ENCODE peak calls at places on chromosomes 5 and 9, in four cellular contexts. C, R, N and G are unnamed samples.

GRCh38 chr5:116360008-116360853 is 214.4 kb downstream of the SEMA6A start:
- DNase-seq in C (no peak), R (no peak), N (no peak), G (no peak)

GRCh38 chr5:176364765-176365662 is at the start of gene ARL10:
- DNase-seq in C (no peak), R (no peak), N (no peak), G (no peak)

GRCh38 chr5:94613583-94613982 is 4.8 kb downstream of the KIAA0825 start:
- DNase-seq in C (peak), R (peak), N (no peak), G (peak)

GRCh38 chr5:135600971-135601381 is 22.2 kb upstream of the CXCL14 start:
- DNase-seq in C (no peak), R (peak), N (no peak), G (no peak)

GRCh38 chr9:127360205-127360604 is 36.8 kb upstream of the SLC2A8 start:
- DNase-seq in C (no peak), R (peak), N (no peak), G (no peak)

GRCh38 chr5:106843812-106844416 is 826.8 kb downstream of the EFNA5 start:
- DNase-seq in C (peak), R (no peak), N (no peak), G (no peak)

GRCh38 chr5:130871346-130872086 is 293.5 kb downstream of the HINT1 start:
- DNase-seq in C (peak), R (peak), N (no peak), G (peak)

GRCh38 chr5:115398726-115399125 is 102.3 kb upstream of the CCDC112 start:
- DNase-seq in C (no peak), R (no peak), N (no peak), G (no peak)

GRCh38 chr5:170520319-170520718 is 16.5 kb downstream of the KCNIP1 start:
- DNase-seq in C (no peak), R (no peak), N (no peak), G (no peak)

GRCh38 chr9:91914404-91914803 is 35.6 kb downstream of the ROR2 start:
- DNase-seq in C (no peak), R (no peak), N (no peak), G (no peak)

GRCh38 chr9:107480386-107480789 is 9.2 kb downstream of the KLF4 start:
- DNase-seq in C (peak), R (peak), N (no peak), G (no peak)

GRCh38 chr5:88847410-88847809 is 35.6 kb downstream of the MEF2C start:
- DNase-seq in C (no peak), R (no peak), N (no peak), G (no peak)

GRCh38 chr9:69527454-69527853 is 144.7 kb downstream of the APBA1 start:
- DNase-seq in C (no peak), R (no peak), N (no peak), G (peak)

GRCh38 chr5:116137544-116138378 is 52.9 kb downstream of the COMMD10 start:
- DNase-seq in C (peak), R (peak), N (peak), G (peak)

GRCh38 chr5:79133121-79133656 is 21.6 kb downstream of the BHMT start:
- DNase-seq in C (peak), R (peak), N (no peak), G (peak)

GRCh38 chr5:125190232-125191051 is 444.0 kb upstream of the ZNF608 start:
- DNase-seq in C (no peak), R (no peak), N (no peak), G (no peak)

GRCh38 chr5:71778678-71779276 is 59.7 kb downstream of the CARTPT start:
- DNase-seq in C (peak), R (no peak), N (no peak), G (peak)

GRCh38 chr5:50808406-50808805 is 142.0 kb downstream of the PARP8 start:
- DNase-seq in C (no peak), R (no peak), N (no peak), G (no peak)

DNA sequence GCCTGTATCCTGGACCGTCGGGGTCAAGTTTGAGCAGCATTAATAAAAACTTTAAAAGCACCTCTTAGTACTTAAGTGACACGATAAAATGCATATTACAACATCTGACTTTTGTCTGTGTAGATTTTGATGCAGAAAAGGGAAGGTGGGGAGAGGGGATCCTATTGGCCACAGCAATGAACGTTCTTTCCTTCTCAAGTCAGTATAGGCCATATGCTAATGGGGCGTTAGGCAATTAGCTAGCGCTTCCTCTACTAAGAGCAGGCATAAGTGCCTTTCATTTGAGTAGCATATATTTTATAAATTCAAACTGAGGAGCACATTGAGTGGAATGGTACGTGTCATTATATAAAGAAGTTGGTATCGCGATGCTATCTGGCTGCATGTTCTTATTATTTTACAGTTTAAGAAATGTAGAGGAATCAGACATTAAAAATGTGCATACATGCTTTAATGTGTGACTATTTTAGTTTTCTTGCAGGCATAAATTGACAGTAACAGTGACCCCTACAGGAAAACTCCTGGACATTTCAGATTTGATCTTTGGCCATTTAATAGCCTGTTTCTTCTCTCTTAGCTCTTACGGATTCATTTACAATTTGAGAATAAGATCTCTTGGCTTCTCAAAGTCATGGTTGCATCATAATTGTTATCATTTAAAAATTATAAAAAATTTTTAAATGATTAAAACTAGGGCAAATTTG is 1.1 kb upstream of the GNA14 start:
- DNase-seq in C (peak), R (peak), N (no peak), G (peak)
- TF ChIP-seq RAD21 in C (peak), R (no peak), N (no peak), G (no peak)

GRCh38 chr9:122005597-122005996 is 87.5 kb downstream of the TTLL11 start:
- DNase-seq in C (peak), R (peak), N (no peak), G (no peak)
- TF ChIP-seq CHD4 in C (no peak), R (no peak), N (no peak), G (no peak)

GRCh38 chr5:148864113-148864841 is 37.9 kb downstream of the ADRB2 start:
- DNase-seq in C (no peak), R (no peak), N (no peak), G (no peak)
- H3K4me2 ChIP-seq in C (no peak), R (no peak), N (no peak), G (no peak)

DNA sequence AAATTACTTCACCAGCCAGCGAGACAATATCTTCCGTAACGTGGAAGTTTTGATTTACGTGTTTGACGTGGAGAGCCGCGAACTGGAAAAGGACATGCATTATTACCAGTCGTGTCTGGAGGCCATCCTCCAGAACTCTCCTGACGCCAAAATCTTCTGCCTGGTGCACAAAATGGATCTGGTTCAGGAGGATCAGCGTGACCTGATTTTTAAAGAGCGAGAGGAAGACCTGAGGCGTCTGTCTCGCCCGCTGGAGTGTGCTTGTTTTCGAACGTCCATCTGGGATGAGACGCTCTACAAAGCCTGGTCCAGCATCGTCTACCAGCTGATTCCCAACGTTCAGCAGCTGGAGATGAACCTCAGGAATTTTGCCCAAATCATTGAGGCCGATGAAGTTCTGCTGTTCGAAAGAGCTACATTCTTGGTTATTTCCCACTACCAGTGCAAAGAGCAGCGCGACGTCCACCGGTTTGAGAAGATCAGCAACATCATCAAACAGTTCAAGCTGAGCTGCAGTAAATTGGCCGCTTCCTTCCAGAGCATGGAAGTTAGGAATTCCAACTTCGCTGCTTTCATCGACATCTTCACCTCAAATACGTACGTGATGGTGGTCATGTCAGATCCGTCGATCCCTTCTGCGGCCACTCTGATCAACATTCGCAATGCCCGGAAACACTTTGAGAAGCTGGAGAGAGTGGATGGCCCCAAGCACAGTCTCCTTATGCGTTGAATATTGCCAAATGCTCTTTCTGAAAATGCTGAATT is 827 bp downstream of the RRAGA start:
- DNase-seq in C (no peak), R (peak), N (no peak), G (no peak)
- TF ChIP-seq RAD21 in C (no peak), R (no peak), N (no peak), G (no peak)

DNA sequence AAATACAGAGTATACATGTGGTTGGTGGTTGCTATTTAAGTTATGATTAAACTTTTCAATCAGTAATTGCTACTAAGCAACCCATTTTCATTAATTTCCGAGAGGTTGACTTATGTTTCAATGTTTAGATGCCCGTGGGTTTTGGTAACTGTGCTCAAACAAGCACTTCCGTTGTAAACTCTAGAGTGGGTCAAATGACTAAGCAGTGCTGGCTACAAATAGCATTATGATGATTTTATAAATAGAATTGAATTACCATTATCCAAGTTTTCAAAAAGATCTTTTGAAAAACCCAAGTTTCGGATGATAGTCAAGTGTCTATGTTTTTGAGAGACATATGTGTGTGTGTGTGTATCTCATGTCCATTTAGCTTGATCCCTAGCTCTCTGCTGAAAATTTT is 2369.4 kb upstream of the ACO1 start:
- DNase-seq in C (no peak), R (no peak), N (no peak), G (no peak)
- TF ChIP-seq CHD4 in C (no peak), R (no peak), N (no peak), G (no peak)

DNA sequence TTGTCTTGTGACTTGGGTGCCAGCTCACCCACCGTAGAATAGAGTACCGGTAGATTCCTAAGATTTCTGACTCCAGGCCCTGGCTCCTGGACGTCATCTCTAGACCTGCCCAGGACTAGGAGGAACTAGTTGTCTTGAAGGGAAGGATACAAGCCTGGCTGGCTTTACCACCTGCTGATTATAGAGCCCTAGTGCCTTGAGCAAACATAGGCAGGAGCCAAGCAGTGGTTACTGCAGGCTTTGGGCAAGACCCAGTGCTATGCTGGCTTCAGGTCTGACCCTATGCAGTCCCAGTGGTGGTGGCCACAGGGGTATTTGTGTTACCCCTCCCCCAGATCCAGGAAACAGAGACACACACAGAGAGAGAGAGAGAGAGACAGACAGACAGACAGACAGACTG is 606.2 kb downstream of the PDE4D start:
- DNase-seq in C (peak), R (no peak), N (no peak), G (no peak)
- H3K4me2 ChIP-seq in C (peak), R (no peak), N (no peak), G (no peak)

DNA sequence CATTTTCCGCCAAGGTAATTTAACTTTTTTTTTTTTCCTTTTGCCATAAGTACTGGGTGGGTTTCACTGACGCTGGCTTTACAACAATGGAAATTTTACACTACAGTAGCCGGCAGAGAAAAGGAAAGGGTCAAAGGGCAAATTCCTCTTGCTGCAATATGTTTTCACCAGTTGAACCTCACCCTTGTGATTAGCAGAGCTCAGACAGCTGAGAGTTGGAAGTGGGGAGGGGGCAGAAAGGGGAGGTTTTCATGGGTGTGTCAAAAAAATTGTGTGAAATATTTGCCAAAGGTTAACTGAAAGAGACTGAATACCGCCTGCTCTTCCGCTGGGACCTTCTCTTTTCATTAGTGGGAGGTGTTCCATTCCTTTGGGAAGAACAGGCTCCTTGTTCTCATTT is 296.9 kb downstream of the ADAMTS6 start:
- DNase-seq in C (no peak), R (no peak), N (no peak), G (peak)
- TF ChIP-seq RAD21 in C (no peak), R (no peak), N (no peak), G (no peak)

DNA sequence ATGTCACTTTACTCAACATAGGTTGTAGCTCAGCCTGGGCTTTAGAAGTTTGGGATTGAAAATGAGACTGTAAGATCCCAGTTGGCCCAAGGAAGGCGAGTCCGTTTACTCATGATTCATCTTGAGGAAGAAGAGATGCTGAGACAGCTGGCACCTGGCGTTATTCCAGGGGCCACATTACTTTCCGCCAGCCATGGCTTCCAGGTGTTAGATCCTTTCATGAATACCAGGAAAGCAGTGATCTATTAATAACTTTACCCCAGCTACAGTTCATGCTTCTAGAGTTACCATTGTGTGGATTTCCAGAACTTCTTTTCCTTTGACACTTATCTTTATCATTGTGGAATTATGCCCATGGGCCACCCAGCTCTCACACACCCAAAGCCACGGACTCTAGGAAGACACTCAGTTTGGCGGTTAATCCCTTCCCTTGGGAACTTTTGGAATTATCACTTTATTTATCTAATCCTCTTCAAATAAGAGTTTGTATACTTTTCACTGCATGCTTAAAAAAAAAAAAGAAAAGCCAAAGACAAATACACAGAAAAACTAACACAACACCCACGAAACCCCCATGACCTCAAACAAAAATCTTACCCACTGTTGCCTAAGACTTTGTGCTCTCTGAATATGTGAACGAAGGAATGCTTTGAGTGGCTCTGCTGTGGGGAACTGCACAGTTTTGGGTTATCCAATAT is 26.9 kb downstream of the RAI14 start:
- DNase-seq in C (peak), R (no peak), N (no peak), G (peak)
- TF ChIP-seq CHD4 in C (no peak), R (no peak), N (no peak), G (no peak)

DNA sequence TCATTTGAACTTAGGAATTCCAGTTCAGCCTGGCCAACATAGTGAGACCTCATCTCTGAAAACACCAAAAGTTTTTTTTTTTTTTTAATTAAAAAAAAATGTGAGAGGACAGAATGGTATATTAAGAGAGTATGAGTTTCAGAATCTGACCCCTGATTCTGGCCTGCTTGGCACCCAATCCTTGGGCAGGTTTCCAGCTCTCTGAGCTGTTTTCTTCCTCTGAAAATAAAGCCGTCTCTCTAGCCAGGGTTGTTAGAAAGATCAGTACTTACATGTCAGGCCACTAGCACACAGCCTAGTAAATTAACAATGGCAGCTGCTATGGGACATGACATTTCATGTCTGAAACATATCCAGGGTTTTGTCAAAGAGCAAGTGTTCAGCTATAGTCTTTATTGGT is 40.3 kb downstream of the IQGAP2 start:
- DNase-seq in C (no peak), R (no peak), N (no peak), G (no peak)
- H3K4me2 ChIP-seq in C (no peak), R (no peak), N (no peak), G (no peak)

GRCh38 chr9:94656190-94656589 is 16.9 kb upstream of the FBP1 start:
- DNase-seq in C (no peak), R (peak), N (peak), G (no peak)
- TF ChIP-seq RAD21 in C (no peak), R (no peak), N (no peak), G (no peak)